ENCODE peak calls at places on chromosome 5, in six cellular contexts. One of them, this sample, is unnamed.

GRCh38 chr5:100647461-100648230 is 112.5 kb downstream of the FAM174A start:
- DNase-seq in stimulated activated CD4-positive, alpha-beta T cell treated with anti-CD3 and anti-CD28 coated beads, Interleukin-15, amount 100 ng/mL, for 1 hour: no peak
- DNase-seq in EL: peak
- DNase-seq in CD8-positive, alpha-beta T cell: no peak
- DNase-seq in NCI-H2081: peak
- DNase-seq in HFFc6: no peak
- DNase-seq in this sample: peak

GRCh38 chr5:80790698-80791097 is 135.9 kb upstream of the DHFR start:
- DNase-seq in stimulated activated CD4-positive, alpha-beta T cell treated with anti-CD3 and anti-CD28 coated beads, Interleukin-15, amount 100 ng/mL, for 1 hour: no peak
- DNase-seq in EL: no peak
- DNase-seq in CD8-positive, alpha-beta T cell: no peak
- DNase-seq in NCI-H2081: no peak
- DNase-seq in HFFc6: no peak
- DNase-seq in this sample: no peak

GRCh38 chr5:177325868-177326381 is 14.2 kb upstream of the MXD3 start:
- DNase-seq in stimulated activated CD4-positive, alpha-beta T cell treated with anti-CD3 and anti-CD28 coated beads, Interleukin-15, amount 100 ng/mL, for 1 hour: no peak
- DNase-seq in EL: peak
- DNase-seq in CD8-positive, alpha-beta T cell: no peak
- DNase-seq in NCI-H2081: no peak
- DNase-seq in HFFc6: no peak
- DNase-seq in this sample: no peak

GRCh38 chr5:141326088-141326854 is 4.0 kb upstream of the PCDHGA1 start:
- DNase-seq in stimulated activated CD4-positive, alpha-beta T cell treated with anti-CD3 and anti-CD28 coated beads, Interleukin-15, amount 100 ng/mL, for 1 hour: peak
- DNase-seq in EL: peak
- DNase-seq in CD8-positive, alpha-beta T cell: peak
- DNase-seq in NCI-H2081: peak
- DNase-seq in HFFc6: peak
- DNase-seq in this sample: peak

GRCh38 chr5:97363577-97363976 is 180.5 kb upstream of the RIOK2 start:
- DNase-seq in stimulated activated CD4-positive, alpha-beta T cell treated with anti-CD3 and anti-CD28 coated beads, Interleukin-15, amount 100 ng/mL, for 1 hour: no peak
- DNase-seq in EL: no peak
- DNase-seq in CD8-positive, alpha-beta T cell: no peak
- DNase-seq in NCI-H2081: no peak
- DNase-seq in HFFc6: no peak
- DNase-seq in this sample: no peak

GRCh38 chr5:178496661-178497060 is 93.5 kb downstream of the COL23A1 start:
- DNase-seq in stimulated activated CD4-positive, alpha-beta T cell treated with anti-CD3 and anti-CD28 coated beads, Interleukin-15, amount 100 ng/mL, for 1 hour: no peak
- DNase-seq in EL: peak
- DNase-seq in CD8-positive, alpha-beta T cell: no peak
- DNase-seq in NCI-H2081: no peak
- DNase-seq in HFFc6: no peak
- DNase-seq in this sample: no peak

GRCh38 chr5:135587849-135588248 is 9.1 kb upstream of the CXCL14 start:
- DNase-seq in stimulated activated CD4-positive, alpha-beta T cell treated with anti-CD3 and anti-CD28 coated beads, Interleukin-15, amount 100 ng/mL, for 1 hour: no peak
- DNase-seq in EL: no peak
- DNase-seq in CD8-positive, alpha-beta T cell: no peak
- DNase-seq in NCI-H2081: no peak
- DNase-seq in HFFc6: no peak
- DNase-seq in this sample: no peak

GRCh38 chr5:42636425-42636824 is 120.2 kb upstream of the CCDC152 start:
- DNase-seq in stimulated activated CD4-positive, alpha-beta T cell treated with anti-CD3 and anti-CD28 coated beads, Interleukin-15, amount 100 ng/mL, for 1 hour: no peak
- DNase-seq in EL: no peak
- DNase-seq in CD8-positive, alpha-beta T cell: no peak
- DNase-seq in NCI-H2081: no peak
- DNase-seq in HFFc6: no peak
- DNase-seq in this sample: no peak

GRCh38 chr5:147303976-147304375 is 69.2 kb downstream of the STK32A start:
- DNase-seq in stimulated activated CD4-positive, alpha-beta T cell treated with anti-CD3 and anti-CD28 coated beads, Interleukin-15, amount 100 ng/mL, for 1 hour: no peak
- DNase-seq in EL: peak
- DNase-seq in CD8-positive, alpha-beta T cell: no peak
- DNase-seq in NCI-H2081: no peak
- DNase-seq in HFFc6: peak
- DNase-seq in this sample: no peak

GRCh38 chr5:53543401-53543800 is 17.0 kb upstream of the NDUFS4 start:
- DNase-seq in stimulated activated CD4-positive, alpha-beta T cell treated with anti-CD3 and anti-CD28 coated beads, Interleukin-15, amount 100 ng/mL, for 1 hour: no peak
- DNase-seq in EL: peak
- DNase-seq in CD8-positive, alpha-beta T cell: no peak
- DNase-seq in NCI-H2081: no peak
- DNase-seq in HFFc6: peak
- DNase-seq in this sample: no peak

GRCh38 chr5:142426129-142426641 is 101.4 kb upstream of the SPRY4 start:
- DNase-seq in stimulated activated CD4-positive, alpha-beta T cell treated with anti-CD3 and anti-CD28 coated beads, Interleukin-15, amount 100 ng/mL, for 1 hour: no peak
- DNase-seq in EL: no peak
- DNase-seq in CD8-positive, alpha-beta T cell: no peak
- DNase-seq in NCI-H2081: no peak
- DNase-seq in HFFc6: no peak
- DNase-seq in this sample: no peak

This sample was measured in head of caudate nucleus.